ENCODE peak calls at places on chromosomes 4 and X, in seven cellular contexts. X is Peyer's patch; O is stimulated activated CD8-positive, alpha-beta memory T cell treated with anti-CD3 and anti-CD28 coated beads, Interleukin-7, amount 100 ng/mL, for 4 hours; E is amniotic stem cell; K is myocyte; Q is H54; S is NCI-H2081. V is an unnamed sample.
A peak's percentile ranks its signal among the peaks of the same experiment; 100 is the strongest.

GRCh38 chr4:75844151-75844662 is 58.0 kb downstream of the PPEF2 start:
- DNase-seq in X (no peak), O (no peak), E (peak; percentile 40), K (peak; percentile 68), Q (peak; percentile 12), S (no peak), V (no peak)

GRCh38 chrX:108299101-108299591 is 139.1 kb downstream of the COL4A6 start:
- DNase-seq in X (no peak), O (no peak), E (no peak), K (peak; percentile 27), Q (no peak), S (no peak), V (peak; percentile 42)

GRCh38 chrX:74431807-74432206 is 10.5 kb downstream of the SLC16A2 start:
- DNase-seq in X (no peak), O (no peak), E (no peak), K (no peak), Q (no peak), S (no peak), V (no peak)

GRCh38 chrX:37409278-37409677 is 60.1 kb downstream of the PRRG1 start:
- DNase-seq in X (no peak), O (no peak), E (no peak), K (no peak), Q (no peak), S (no peak), V (no peak)

GRCh38 chr4:162475221-162475620 is 311.4 kb upstream of the FSTL5 start:
- DNase-seq in X (no peak), O (no peak), E (no peak), K (no peak), Q (no peak), S (no peak), V (no peak)

GRCh38 chr4:116005806-116006088 is 892.3 kb upstream of the NDST4 start:
- DNase-seq in X (no peak), O (no peak), E (no peak), K (no peak), Q (no peak), S (no peak), V (no peak)

GRCh38 chrX:67601771-67602170 is 58.0 kb downstream of the AR start:
- DNase-seq in X (no peak), O (no peak), E (no peak), K (peak; percentile 24), Q (no peak), S (no peak), V (no peak)

GRCh38 chr4:76326515-76326914 is 20.0 kb downstream of the STBD1 start:
- DNase-seq in X (no peak), O (no peak), E (no peak), K (no peak), Q (no peak), S (no peak), V (no peak)

GRCh38 chrX:53494427-53494826 is 60.3 kb upstream of the HSD17B10 start:
- DNase-seq in X (no peak), O (no peak), E (no peak), K (peak; percentile 41), Q (no peak), S (peak; percentile 44), V (no peak)

V was measured in ureter.